ENCODE peak calls at places on chromosomes 6 and 20, in seven cellular contexts. L is right lobe of liver, G is stomach, H is endothelial cell of umbilical vein, U is psoas muscle, C is cardiac muscle cell, R is transverse colon. D is an unnamed sample.

GRCh38 chr6:19210849-19211590 is 626.1 kb upstream of the ID4 start:
- DNase-seq in L (peak; percentile 48), G (no peak), H (no peak), U (peak; percentile 47), C (peak; percentile 1), R (no peak), D (peak; percentile 46)

GRCh38 chr6:119147101-119148053 is 68.9 kb upstream of the FAM184A start:
- DNase-seq in L (no peak), G (peak; percentile 37), H (peak; percentile 77), U (peak; percentile 64), C (peak; percentile 96), R (peak; percentile 56), D (peak; percentile 21)

GRCh38 chr6:132128424-132128823 is 177.3 kb upstream of the CCN2 start:
- DNase-seq in L (no peak), G (no peak), H (no peak), U (no peak), C (no peak), R (no peak), D (no peak)

GRCh38 chr6:155517282-155517681 is 61.6 kb upstream of the NOX3 start:
- DNase-seq in L (no peak), G (peak; percentile 28), H (no peak), U (no peak), C (no peak), R (peak; percentile 13), D (no peak)

GRCh38 chr6:38882157-38882556 is 166.4 kb upstream of the GLP1R start:
- DNase-seq in L (no peak), G (no peak), H (no peak), U (no peak), C (no peak), R (no peak), D (no peak)

GRCh38 chr6:32972353-32973143 is 4.2 kb downstream of the BRD2 start:
- DNase-seq in L (peak; percentile 77), G (no peak), H (no peak), U (no peak), C (no peak), R (peak; percentile 51), D (no peak)

GRCh38 chr20:25198663-25199363 is 3.3 kb downstream of the ENTPD6 start:
- DNase-seq in L (no peak), G (no peak), H (no peak), U (no peak), C (no peak), R (no peak), D (no peak)

GRCh38 chr6:107348224-107348623 is 111.1 kb downstream of the PDSS2 start:
- DNase-seq in L (no peak), G (no peak), H (no peak), U (no peak), C (no peak), R (no peak), D (no peak)

DNA sequence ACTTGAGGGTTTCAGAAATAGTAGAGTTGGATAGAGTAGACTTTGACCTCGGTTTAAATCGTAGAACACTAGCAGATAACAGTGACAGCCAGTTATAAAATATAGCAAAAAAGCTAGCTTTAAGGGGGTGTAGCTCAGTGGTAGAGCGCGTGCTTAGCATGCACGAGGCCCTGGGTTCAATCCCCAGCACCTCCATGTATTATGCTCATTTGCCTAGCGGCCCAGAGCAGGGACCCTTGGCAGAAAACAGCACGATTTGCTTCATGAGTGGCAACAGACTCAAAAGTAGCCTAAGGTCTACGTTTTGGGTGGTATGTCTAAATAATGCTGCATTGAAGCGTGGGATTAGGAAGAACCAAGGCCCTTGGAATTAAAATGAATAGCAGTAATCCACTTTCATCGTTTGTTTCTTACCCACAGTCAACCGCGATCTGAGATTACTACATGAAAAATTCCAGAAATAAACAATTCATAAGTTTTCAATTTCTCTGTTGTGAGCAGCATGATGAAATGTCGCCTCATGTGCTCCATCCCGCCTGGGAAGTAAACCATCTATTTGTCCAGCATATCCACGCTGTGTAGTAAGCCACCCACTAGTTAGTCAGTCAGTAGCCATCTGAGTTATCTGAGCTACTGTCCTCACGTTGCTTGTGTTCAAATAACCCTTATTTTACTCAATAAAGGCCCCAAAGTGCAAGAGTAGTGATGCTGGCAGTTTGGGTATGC is 184.9 kb downstream of the GPX5 start:
- DNase-seq in L (no peak), G (no peak), H (no peak), U (no peak), C (peak; percentile 52), R (no peak), D (no peak)
- H3K27me3 ChIP-seq in L (no peaks in the 10 kb centered on the region), G (peaks cover 26% of the 10 kb centered on the region), H (no peaks in the 10 kb centered on the region), U (no peaks in the 10 kb centered on the region), C (peaks cover 24% of the 10 kb centered on the region), R (peaks cover 46% of the 10 kb centered on the region), D (no peaks in the 10 kb centered on the region)

DNA sequence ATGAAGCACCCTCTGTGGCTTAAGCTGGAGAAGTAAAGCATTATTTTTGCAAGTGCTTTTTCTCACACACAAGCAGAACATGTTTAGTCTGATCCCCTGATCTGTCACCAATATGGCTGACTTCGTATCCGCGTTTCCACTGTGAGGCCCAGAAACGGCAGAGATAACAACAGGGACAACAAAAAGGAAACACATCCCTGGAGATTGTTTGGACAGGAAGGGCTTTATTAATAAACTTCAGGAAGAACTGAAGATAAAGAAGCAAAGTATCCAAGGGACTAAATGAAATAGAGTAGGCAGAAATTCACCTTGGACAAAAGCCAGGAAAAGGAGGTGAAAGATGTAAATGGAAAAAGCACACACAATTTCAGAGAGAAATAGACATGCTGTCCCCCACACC is 49.2 kb downstream of the RARS2 start:
- DNase-seq in L (no peak), G (no peak), H (peak; percentile 89), U (no peak), C (peak; percentile 58), R (no peak), D (no peak)
- H3K4me3 ChIP-seq in L (no peak overlapping the region), G (no peak overlapping the region), H (no peak overlapping the region), U (no peak overlapping the region), C (no peak overlapping the region), R (no peak overlapping the region), D (no peak overlapping the region)

GRCh38 chr20:4601630-4602296 is 119.9 kb upstream of the PRND start:
- DNase-seq in L (no peak), G (no peak), H (peak; percentile 26), U (no peak), C (no peak), R (peak; percentile 28), D (no peak)
- H3K27me3 ChIP-seq in L (peaks cover 4% of the 10 kb centered on the region), G (peaks cover 4% of the 10 kb centered on the region), H (peaks cover 48% of the 10 kb centered on the region), U (no peaks in the 10 kb centered on the region), C (peaks cover 8% of the 10 kb centered on the region), R (peaks cover 20% of the 10 kb centered on the region), D (no peaks in the 10 kb centered on the region)

GRCh38 chr6:37137201-37137880 is 32.6 kb upstream of the PIM1 start:
- DNase-seq in L (no peak), G (no peak), H (peak; percentile 96), U (no peak), C (peak; percentile 98), R (no peak), D (peak; percentile 88)
- H3K4me3 ChIP-seq in L (no peak overlapping the region), G (no peak overlapping the region), H (no peak overlapping the region), U (no peak overlapping the region), C (peak overlapping the region; percentile 0), R (no peak overlapping the region), D (peak overlapping the region; percentile 47)

DNA sequence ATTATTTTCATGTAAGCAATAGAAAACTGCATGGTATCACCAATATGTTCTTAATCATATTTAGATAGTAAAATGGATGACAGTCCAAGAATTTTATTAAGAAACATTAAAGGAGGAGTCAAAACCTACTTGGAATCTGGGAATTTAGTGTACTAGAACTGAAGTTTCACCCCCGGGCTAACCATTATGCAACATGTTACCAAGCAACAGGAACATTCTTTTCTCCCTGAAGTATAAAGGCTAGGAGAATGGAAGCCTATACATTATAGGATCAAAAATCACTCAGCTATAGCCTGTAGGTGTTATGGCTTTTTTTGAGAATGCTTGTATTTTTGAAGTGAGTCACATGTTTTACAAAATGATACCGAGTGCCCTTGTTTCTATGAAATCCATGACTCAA is 538.3 kb downstream of the GRIK2 start:
- DNase-seq in L (no peak), G (no peak), H (no peak), U (no peak), C (peak; percentile 45), R (no peak), D (no peak)
- H3K27me3 ChIP-seq in L (no peaks in the 10 kb centered on the region), G (no peaks in the 10 kb centered on the region), H (no peaks in the 10 kb centered on the region), U (no peaks in the 10 kb centered on the region), C (no peaks in the 10 kb centered on the region), R (no peaks in the 10 kb centered on the region), D (no peaks in the 10 kb centered on the region)

GRCh38 chr20:47669927-47670890 is 115.1 kb downstream of the SULF2 start:
- DNase-seq in L (no peak), G (no peak), H (no peak), U (no peak), C (no peak), R (no peak), D (peak; percentile 36)

GRCh38 chr20:47672886-47673670 is 112.2 kb downstream of the SULF2 start:
- DNase-seq in L (no peak), G (no peak), H (no peak), U (peak; percentile 32), C (no peak), R (no peak), D (no peak)

GRCh38 chr20:47673671-47673955 is 111.7 kb downstream of the SULF2 start:
- DNase-seq in L (no peak), G (no peak), H (no peak), U (peak; percentile 13), C (no peak), R (no peak), D (no peak)

GRCh38 chr20:47670913-47671312 is 114.4 kb downstream of the SULF2 start:
- DNase-seq in L (no peak), G (no peak), H (no peak), U (no peak), C (no peak), R (no peak), D (peak; percentile 44)

GRCh38 chr20:47672166-47672565 is 113.1 kb downstream of the SULF2 start:
- DNase-seq in L (no peak), G (no peak), H (no peak), U (peak; percentile 41), C (no peak), R (no peak), D (peak; percentile 40)
- H3K4me3 ChIP-seq in L (no peak overlapping the region), G (no peak overlapping the region), H (no peak overlapping the region), U (no peak overlapping the region), C (no peak overlapping the region), R (no peak overlapping the region), D (no peak overlapping the region)

GRCh38 chr20:61614311-61615100 is 362.4 kb downstream of the CDH4 start:
- DNase-seq in L (peak; percentile 21), G (no peak), H (no peak), U (peak; percentile 13), C (no peak), R (no peak), D (no peak)

GRCh38 chr20:61619751-61620150 is 367.7 kb downstream of the CDH4 start:
- DNase-seq in L (peak; percentile 26), G (no peak), H (no peak), U (no peak), C (no peak), R (no peak), D (no peak)

GRCh38 chr20:61613885-61614284 is 361.8 kb downstream of the CDH4 start:
- DNase-seq in L (no peak), G (no peak), H (no peak), U (no peak), C (no peak), R (no peak), D (no peak)

GRCh38 chr20:61620174-61620573 is 368.1 kb downstream of the CDH4 start:
- DNase-seq in L (no peak), G (no peak), H (no peak), U (no peak), C (no peak), R (no peak), D (no peak)

GRCh38 chr20:61615806-61616205 is 363.7 kb downstream of the CDH4 start:
- DNase-seq in L (peak; percentile 21), G (no peak), H (no peak), U (no peak), C (no peak), R (no peak), D (no peak)
- H3K27me3 ChIP-seq in L (no peaks in the 10 kb centered on the region), G (no peaks in the 10 kb centered on the region), H (no peaks in the 10 kb centered on the region), U (no peaks in the 10 kb centered on the region), C (no peaks in the 10 kb centered on the region), R (peaks cover 5% of the 10 kb centered on the region), D (no peaks in the 10 kb centered on the region)